ENCODE peak calls at places on chromosomes 16 and 17, in eight cellular contexts. M is endodermal cell; A is CD4-positive, CD25-positive, alpha-beta regulatory T cell; E is spleen; N is small intestine; V is adrenal gland; J is effector memory CD4-positive, alpha-beta T cell; Q is stomach. D is an unnamed sample. For H3K4me1, the result is how much of the 10 kb centered on the place peaks cover.

GRCh38 chr17:77346765-77347164 is 206.0 kb downstream of the SEC14L1 start:
- DNase-seq in M (no peak), A (no peak), E (no peak), N (no peak), V (no peak), J (no peak), Q (no peak), D (no peak)

GRCh38 chr17:29585080-29585751 is 4.2 kb downstream of the GIT1 start:
- DNase-seq in M (peak), A (peak), E (peak), N (no peak), V (no peak), J (no peak), Q (no peak), D (peak)

GRCh38 chr16:81316176-81316496 is 1.4 kb downstream of the GAN start:
- DNase-seq in M (no peak), A (no peak), E (no peak), N (peak), V (no peak), J (no peak), Q (no peak), D (no peak)

GRCh38 chr17:63694229-63694973 is 5.5 kb downstream of the LIMD2 start:
- DNase-seq in M (peak), A (peak), E (no peak), N (no peak), V (no peak), J (no peak), Q (no peak), D (no peak)

GRCh38 chr17:31389673-31390381 is 1.6 kb upstream of the RAB11FIP4 start:
- DNase-seq in M (peak), A (peak), E (no peak), N (no peak), V (no peak), J (no peak), Q (peak), D (no peak)

GRCh38 chr17:17748179-17748578 is 66.9 kb downstream of the RAI1 start:
- DNase-seq in M (no peak), A (no peak), E (no peak), N (no peak), V (no peak), J (no peak), Q (no peak), D (no peak)

GRCh38 chr17:48241131-48241591 is 133.6 kb downstream of the SNX11 start:
- DNase-seq in M (peak), A (no peak), E (no peak), N (peak), V (peak), J (no peak), Q (no peak), D (no peak)

GRCh38 chr17:37400505-37400904 is 6.1 kb downstream of the ACACA start:
- DNase-seq in M (no peak), A (no peak), E (no peak), N (no peak), V (no peak), J (no peak), Q (no peak), D (no peak)

DNA sequence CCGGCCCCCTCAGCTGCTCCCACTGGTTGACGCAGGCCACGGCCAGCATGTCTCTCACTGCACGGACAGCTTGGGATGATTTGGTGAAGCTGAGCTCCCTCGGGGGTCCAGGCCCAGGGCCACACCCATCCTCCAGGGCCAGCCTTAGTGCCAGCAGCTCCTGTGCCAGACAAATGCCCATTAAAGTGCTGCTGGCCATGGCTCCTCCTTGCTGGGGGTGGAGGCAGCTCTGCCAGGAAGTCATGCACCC is 2.5 kb downstream of the TRIM47 start:
- DNase-seq in M (no peak), A (no peak), E (no peak), N (no peak), V (no peak), J (no peak), Q (no peak), D (no peak)
- H3K4me1 ChIP-seq in M (under half), A (half or more), E (half or more), N (under half), V (under half), J (half or more), Q (half or more), D (under half)

GRCh38 chr16:70437017-70437581 is 1.8 kb downstream of the ST3GAL2 start:
- DNase-seq in M (peak), A (no peak), E (no peak), N (no peak), V (peak), J (no peak), Q (no peak), D (no peak)
- H3K4me1 ChIP-seq in M (under half), A (under half), E (half or more), N (under half), V (under half), J (under half), Q (half or more), D (under half)

GRCh38 chr17:60387666-60388065 is 4.3 kb downstream of the USP32 start:
- DNase-seq in M (no peak), A (no peak), E (no peak), N (no peak), V (no peak), J (no peak), Q (no peak), D (no peak)

GRCh38 chr17:60383379-60383778 is 8.6 kb downstream of the USP32 start:
- DNase-seq in M (no peak), A (no peak), E (no peak), N (no peak), V (peak), J (no peak), Q (no peak), D (no peak)

GRCh38 chr17:60388742-60389141 is 3.2 kb downstream of the USP32 start:
- DNase-seq in M (no peak), A (no peak), E (no peak), N (no peak), V (no peak), J (no peak), Q (no peak), D (no peak)

GRCh38 chr17:60386475-60387058 is 5.4 kb downstream of the USP32 start:
- DNase-seq in M (no peak), A (no peak), E (no peak), N (no peak), V (no peak), J (no peak), Q (no peak), D (no peak)

GRCh38 chr17:60386137-60386395 is 5.9 kb downstream of the USP32 start:
- DNase-seq in M (no peak), A (no peak), E (no peak), N (no peak), V (no peak), J (no peak), Q (no peak), D (no peak)
- H3K4me1 ChIP-seq in M (under half), A (under half), E (half or more), N (under half), V (under half), J (under half), Q (half or more), D (under half)

DNA sequence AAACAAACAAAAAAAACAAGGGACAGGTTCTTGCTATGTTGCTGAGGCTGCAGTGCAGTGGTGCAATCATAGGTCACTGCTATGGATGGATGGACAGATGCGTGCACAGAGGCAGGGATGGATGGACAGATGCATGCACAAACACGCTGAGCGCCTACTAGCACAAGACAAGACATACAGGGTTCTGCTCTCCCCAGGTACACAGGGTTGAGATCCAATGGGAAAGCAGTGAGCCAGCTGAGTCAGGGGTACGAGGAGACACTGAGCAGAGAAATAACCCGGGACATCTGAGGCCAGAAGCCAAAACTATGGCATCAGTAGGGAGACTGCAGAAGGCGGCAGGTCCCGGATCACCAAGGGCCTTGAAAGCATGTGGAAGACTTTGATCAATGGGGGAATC is 6.2 kb downstream of the IL32 start:
- DNase-seq in M (no peak), A (no peak), E (peak), N (no peak), V (no peak), J (no peak), Q (no peak), D (peak)
- H3K4me1 ChIP-seq in M (under half), A (half or more), E (half or more), N (under half), V (under half), J (half or more), Q (under half), D (under half)

DNA sequence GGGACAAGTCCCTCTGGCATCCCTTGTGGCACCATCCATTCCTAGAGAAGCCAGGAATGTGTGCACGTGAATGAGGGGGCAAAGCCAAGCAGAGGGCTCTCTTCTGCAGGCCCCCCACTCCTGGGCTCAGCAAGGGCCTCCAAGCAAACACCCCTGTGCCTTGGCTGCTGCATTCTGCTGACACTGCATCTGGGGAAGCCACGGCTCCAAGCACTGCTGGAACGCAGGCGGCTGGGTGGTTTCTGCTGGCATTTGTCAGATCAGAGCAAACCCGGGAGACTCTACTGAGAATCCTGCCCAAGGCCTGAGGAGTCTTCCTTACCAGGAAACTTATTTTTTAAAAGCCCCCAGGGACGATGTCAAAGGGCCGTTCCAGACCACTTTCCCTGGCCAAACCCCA is 23.3 kb downstream of the ATP6V0D1 start:
- DNase-seq in M (no peak), A (no peak), E (no peak), N (no peak), V (no peak), J (no peak), Q (no peak), D (no peak)
- H3K4me1 ChIP-seq in M (under half), A (under half), E (half or more), N (under half), V (half or more), J (under half), Q (half or more), D (half or more)

DNA sequence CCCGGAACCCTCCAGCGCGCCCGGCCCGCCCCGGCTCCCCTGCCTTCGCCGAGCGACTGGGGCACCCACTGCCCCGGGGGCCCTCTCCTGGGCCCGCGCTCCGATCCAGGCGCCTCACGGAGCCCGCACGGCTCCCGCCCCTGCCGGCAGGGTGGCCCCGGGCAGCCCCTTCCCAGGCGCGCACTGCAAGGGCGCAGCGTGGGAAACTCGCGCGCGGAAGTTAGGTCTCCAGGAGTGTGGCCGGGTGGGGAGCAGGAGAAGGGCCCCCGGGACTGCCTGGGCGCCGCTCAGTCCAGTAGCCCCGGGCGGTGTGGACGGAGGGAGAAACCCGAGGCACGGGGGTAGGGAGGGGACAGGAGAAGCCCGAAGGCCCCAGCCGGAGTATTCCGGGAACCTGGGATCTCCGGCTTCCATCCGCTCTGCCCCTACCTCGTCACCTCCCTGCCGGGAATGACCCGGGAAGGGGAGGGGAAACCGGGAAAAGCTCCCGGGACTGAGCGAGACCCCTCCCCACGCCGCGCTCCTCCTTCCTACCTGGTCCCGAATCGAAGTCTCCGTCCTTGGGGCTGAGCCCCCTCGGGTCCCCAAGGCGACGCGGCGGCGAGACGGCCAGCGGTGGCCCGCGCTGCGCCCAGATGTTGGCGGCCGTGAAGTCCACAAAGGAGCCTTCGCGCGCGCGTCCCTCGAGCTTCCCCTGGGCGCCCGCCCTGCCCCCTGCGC is 501 bp downstream of the SOCS3 start:
- DNase-seq in M (no peak), A (peak), E (peak), N (no peak), V (peak), J (no peak), Q (no peak), D (peak)
- H3K4me1 ChIP-seq in M (under half), A (half or more), E (half or more), N (under half), V (under half), J (under half), Q (half or more), D (under half)

GRCh38 chr17:2180768-2181167 is 122.8 kb downstream of the SMG6 start:
- DNase-seq in M (no peak), A (no peak), E (no peak), N (no peak), V (no peak), J (no peak), Q (no peak), D (no peak)
- H3K4me1 ChIP-seq in M (under half), A (under half), E (half or more), N (under half), V (under half), J (under half), Q (half or more), D (under half)

GRCh38 chr17:75848523-75849303 is 4.5 kb upstream of the UNC13D start:
- DNase-seq in M (peak), A (peak), E (peak), N (peak), V (peak), J (peak), Q (peak), D (peak)

GRCh38 chr17:75853410-75853809 is 1.7 kb downstream of the WBP2 start:
- DNase-seq in M (peak), A (no peak), E (no peak), N (no peak), V (peak), J (no peak), Q (no peak), D (no peak)

GRCh38 chr17:75849304-75849695 is 5.1 kb upstream of the UNC13D start:
- DNase-seq in M (no peak), A (no peak), E (peak), N (no peak), V (no peak), J (no peak), Q (no peak), D (no peak)

GRCh38 chr17:75849724-75850123 is 5.4 kb downstream of the WBP2 start:
- DNase-seq in M (no peak), A (no peak), E (peak), N (no peak), V (peak), J (no peak), Q (no peak), D (no peak)

GRCh38 chr17:75850928-75851692 is 4.0 kb downstream of the WBP2 start:
- DNase-seq in M (peak), A (no peak), E (no peak), N (no peak), V (peak), J (no peak), Q (no peak), D (no peak)
- H3K4me1 ChIP-seq in M (under half), A (under half), E (half or more), N (under half), V (under half), J (under half), Q (half or more), D (under half)

GRCh38 chr17:54780238-54780637 is 120.4 kb upstream of the TOM1L1 start:
- DNase-seq in M (no peak), A (no peak), E (no peak), N (no peak), V (no peak), J (no peak), Q (no peak), D (no peak)
- H3K4me1 ChIP-seq in M (under half), A (under half), E (under half), N (under half), V (under half), J (under half), Q (under half), D (under half)

GRCh38 chr17:72359274-72359673 is 238.5 kb downstream of the SOX9 start:
- DNase-seq in M (no peak), A (no peak), E (no peak), N (no peak), V (no peak), J (no peak), Q (no peak), D (no peak)

GRCh38 chr17:72361892-72362291 is 241.1 kb downstream of the SOX9 start:
- DNase-seq in M (no peak), A (no peak), E (no peak), N (no peak), V (no peak), J (no peak), Q (no peak), D (no peak)

GRCh38 chr17:72359811-72360210 is 239.0 kb downstream of the SOX9 start:
- DNase-seq in M (no peak), A (no peak), E (no peak), N (no peak), V (no peak), J (no peak), Q (no peak), D (no peak)

GRCh38 chr17:72358465-72358864 is 237.6 kb downstream of the SOX9 start:
- DNase-seq in M (no peak), A (no peak), E (no peak), N (no peak), V (no peak), J (no peak), Q (no peak), D (no peak)

GRCh38 chr17:72360386-72360940 is 239.6 kb downstream of the SOX9 start:
- DNase-seq in M (no peak), A (no peak), E (no peak), N (peak), V (no peak), J (no peak), Q (no peak), D (peak)
- H3K4me1 ChIP-seq in M (under half), A (under half), E (under half), N (under half), V (under half), J (under half), Q (under half), D (under half)